ENCODE peak calls at places on chromosomes 7 and 10, in seven cellular contexts. V, H, Y, X, P, E and Q are unnamed samples.

GRCh38 chr10:119025336-119025735 is 4.2 kb upstream of the NANOS1 start:
- DNase-seq in V (peak; percentile 69), H (peak; percentile 85), Y (no peak), X (no peak), P (no peak), E (no peak), Q (peak; percentile 85)

GRCh38 chr7:18117482-18117881 is 89.8 kb upstream of the PRPS1L1 start:
- DNase-seq in V (no peak), H (peak; percentile 38), Y (no peak), X (no peak), P (no peak), E (no peak), Q (no peak)

GRCh38 chr10:19891429-19891828 is 75.2 kb downstream of the PLXDC2 start:
- DNase-seq in V (no peak), H (no peak), Y (no peak), X (no peak), P (peak; percentile 30), E (no peak), Q (no peak)

GRCh38 chr7:88449410-88449809 is 142.7 kb upstream of the STEAP4 start:
- DNase-seq in V (no peak), H (no peak), Y (no peak), X (no peak), P (no peak), E (no peak), Q (no peak)

GRCh38 chr10:49066944-49067730 is 48.2 kb downstream of the VSTM4 start:
- DNase-seq in V (no peak), H (no peak), Y (no peak), X (no peak), P (no peak), E (no peak), Q (no peak)

GRCh38 chr7:96995406-96996110 is 9.8 kb upstream of the DLX6 start:
- DNase-seq in V (no peak), H (no peak), Y (no peak), X (no peak), P (peak; percentile 11), E (no peak), Q (no peak)

GRCh38 chr7:157627033-157627432 is 290.2 kb downstream of the DNAJB6 start:
- DNase-seq in V (no peak), H (no peak), Y (no peak), X (no peak), P (no peak), E (no peak), Q (no peak)

GRCh38 chr10:42990016-42990720 is 86.7 kb upstream of the RET start:
- DNase-seq in V (peak; percentile 1), H (no peak), Y (no peak), X (no peak), P (no peak), E (no peak), Q (no peak)

GRCh38 chr10:29386347-29386999 is 97.6 kb downstream of the LYZL1 start:
- DNase-seq in V (peak; percentile 37), H (peak; percentile 58), Y (peak; percentile 35), X (peak; percentile 72), P (peak; percentile 62), E (no peak), Q (peak; percentile 38)

GRCh38 chr10:89476150-89476549 is 59.2 kb downstream of the SLC16A12 start:
- DNase-seq in V (no peak), H (no peak), Y (no peak), X (no peak), P (no peak), E (no peak), Q (no peak)

GRCh38 chr7:27110977-27111752 is 8.7 kb upstream of the HOXA2 start:
- DNase-seq in V (no peak), H (peak; percentile 24), Y (no peak), X (peak; percentile 0), P (no peak), E (no peak), Q (peak; percentile 85)

GRCh38 chr7:27113991-27114866 is 11.7 kb upstream of the HOXA2 start:
- DNase-seq in V (peak; percentile 55), H (peak; percentile 6), Y (no peak), X (peak; percentile 41), P (no peak), E (no peak), Q (peak; percentile 55)

GRCh38 chr7:27111753-27112277 is 9.3 kb upstream of the HOXA2 start:
- DNase-seq in V (no peak), H (no peak), Y (no peak), X (no peak), P (no peak), E (no peak), Q (no peak)

GRCh38 chr7:27112361-27112760 is 9.9 kb upstream of the HOXA2 start:
- DNase-seq in V (no peak), H (no peak), Y (no peak), X (no peak), P (no peak), E (no peak), Q (peak; percentile 20)

GRCh38 chr7:27112960-27113949 is 10.8 kb upstream of the HOXA2 start:
- DNase-seq in V (peak; percentile 84), H (no peak), Y (no peak), X (peak; percentile 84), P (peak; percentile 68), E (peak; percentile 60), Q (peak; percentile 84)
- H3K4me3 ChIP-seq in V (peak overlapping the region; percentile 24), H (no peak overlapping the region), Y (no peak overlapping the region), X (peak overlapping the region; percentile 48), P (no peak overlapping the region), E (peak overlapping the region; percentile 57), Q (peak overlapping the region; percentile 99)

DNA sequence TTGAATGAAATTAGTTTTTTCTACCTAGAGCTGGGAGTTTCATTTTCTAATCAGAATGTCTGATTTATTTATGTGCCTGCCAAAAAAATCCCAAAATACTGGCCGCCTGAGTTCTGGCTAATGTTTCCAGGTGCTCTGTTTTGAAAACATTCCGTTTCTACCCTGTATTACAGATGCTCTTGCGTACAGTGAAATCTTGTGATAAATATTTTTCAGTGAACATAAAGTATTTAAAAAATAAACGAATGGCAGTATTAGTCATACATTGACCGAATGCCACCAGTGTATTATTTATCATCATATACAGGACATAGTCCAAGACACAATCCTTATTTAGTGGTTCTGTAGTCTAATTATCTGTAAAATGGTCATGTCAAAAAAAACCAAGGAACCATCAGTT is 102.8 kb downstream of the KAT6B start:
- DNase-seq in V (no peak), H (peak; percentile 63), Y (no peak), X (no peak), P (no peak), E (no peak), Q (peak; percentile 98)
- H3K4me2 ChIP-seq in V (peak overlapping the region; percentile 23), H (peak overlapping the region; percentile 74), Y (no peak overlapping the region), X (no peak overlapping the region), P (no peak overlapping the region), E (no peak overlapping the region), Q (peak overlapping the region; percentile 48)

GRCh38 chr7:77894574-77895091 is 96.1 kb downstream of the PHTF2 start:
- DNase-seq in V (no peak), H (no peak), Y (no peak), X (no peak), P (no peak), E (no peak), Q (no peak)
- TF ChIP-seq EZH2phosphoT487 in V (no peak), H (no peak), Y (no peak), X (no peak), P (no peak), E (no peak), Q (no peak)

GRCh38 chr7:70634071-70634470 is 497.9 kb upstream of the GALNT17 start:
- DNase-seq in V (no peak), H (no peak), Y (no peak), X (no peak), P (no peak), E (no peak), Q (no peak)

GRCh38 chr7:70627488-70627887 is 504.5 kb upstream of the GALNT17 start:
- DNase-seq in V (no peak), H (no peak), Y (no peak), X (no peak), P (no peak), E (no peak), Q (no peak)

GRCh38 chr7:70632400-70632799 is 499.5 kb upstream of the GALNT17 start:
- DNase-seq in V (no peak), H (no peak), Y (no peak), X (no peak), P (no peak), E (no peak), Q (no peak)

GRCh38 chr7:70631732-70632131 is 500.2 kb upstream of the GALNT17 start:
- DNase-seq in V (no peak), H (no peak), Y (no peak), X (no peak), P (peak; percentile 43), E (no peak), Q (no peak)

DNA sequence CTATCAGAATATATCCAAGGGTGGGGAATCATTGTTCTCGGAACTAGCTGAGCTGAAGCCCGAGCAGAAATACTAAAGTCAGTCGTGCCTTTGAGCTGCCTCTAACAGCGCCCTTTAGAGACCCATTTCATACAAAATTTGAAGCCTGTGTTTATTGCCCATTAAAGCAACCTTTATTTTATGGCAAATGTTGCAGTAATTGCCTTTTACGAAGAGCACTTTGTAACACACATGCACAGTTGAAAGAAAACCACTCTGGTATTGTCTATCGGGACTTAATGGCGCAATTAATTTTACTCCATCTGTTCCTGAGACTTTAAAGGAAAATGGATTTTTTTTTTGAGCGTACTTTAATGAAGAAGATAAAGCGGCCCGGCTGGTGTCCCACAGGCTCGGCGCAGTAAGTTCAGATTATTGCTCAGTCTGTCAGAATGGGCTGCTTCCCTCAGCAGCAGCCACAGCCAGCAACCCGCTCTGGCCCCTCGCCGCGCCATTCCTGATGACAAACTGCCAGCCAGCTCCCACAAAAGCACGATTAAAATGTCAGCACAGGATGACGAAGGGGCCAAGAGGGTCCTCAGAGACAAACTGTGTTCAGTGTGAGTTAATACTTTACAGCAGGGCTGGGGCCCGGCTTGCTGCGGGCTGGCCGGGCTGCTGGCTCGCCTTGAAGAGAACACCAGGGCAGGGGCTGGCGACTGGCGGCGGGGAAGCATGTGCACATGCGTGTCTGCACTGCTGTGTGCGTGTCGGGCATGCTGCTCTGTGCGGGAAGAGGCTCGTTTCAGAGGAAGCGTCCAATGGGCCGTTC is 501.1 kb upstream of the GALNT17 start:
- DNase-seq in V (peak; percentile 45), H (peak; percentile 70), Y (no peak), X (no peak), P (peak; percentile 34), E (no peak), Q (no peak)
- H3K4me3 ChIP-seq in V (no peak overlapping the region), H (peak overlapping the region; percentile 47), Y (no peak overlapping the region), X (no peak overlapping the region), P (no peak overlapping the region), E (no peak overlapping the region), Q (no peak overlapping the region)

DNA sequence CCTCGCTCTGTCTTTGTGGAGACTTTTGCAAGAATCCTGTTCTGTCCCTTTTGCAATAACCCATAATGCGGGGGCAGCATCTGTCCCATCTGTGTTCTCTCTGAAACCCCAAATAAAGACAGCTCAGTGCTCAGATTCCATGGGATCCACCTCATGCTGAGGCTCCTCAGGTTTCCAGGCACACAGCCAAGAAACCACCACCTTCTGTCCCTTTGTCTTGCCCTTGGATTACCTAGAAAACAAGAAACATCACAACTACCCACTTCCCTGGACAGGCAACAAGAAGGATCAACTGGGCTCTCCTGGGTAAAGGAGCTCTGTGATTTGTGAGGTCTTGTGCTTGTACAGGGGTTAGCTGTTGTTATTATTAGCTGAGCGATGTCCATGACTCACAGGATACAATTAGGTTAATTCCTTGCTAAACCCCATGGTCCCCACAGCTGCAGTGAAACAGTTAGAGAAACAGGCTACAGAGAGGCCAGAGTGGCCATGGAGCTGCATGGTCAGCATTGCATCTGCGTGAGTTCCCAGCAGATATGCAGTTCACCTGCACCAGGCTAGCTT is 50.2 kb downstream of the CXCL12 start:
- DNase-seq in V (no peak), H (peak; percentile 76), Y (no peak), X (no peak), P (no peak), E (no peak), Q (peak; percentile 13)
- H3K4me2 ChIP-seq in V (no peak overlapping the region), H (peak overlapping the region; percentile 67), Y (no peak overlapping the region), X (no peak overlapping the region), P (no peak overlapping the region), E (peak overlapping the region; percentile 8), Q (no peak overlapping the region)

GRCh38 chr10:71735709-71736569 is 16.4 kb upstream of the C10orf105 start:
- DNase-seq in V (no peak), H (no peak), Y (peak; percentile 54), X (no peak), P (no peak), E (no peak), Q (no peak)
- TF ChIP-seq EZH2phosphoT487 in V (no peak), H (no peak), Y (no peak), X (no peak), P (no peak), E (no peak), Q (no peak)